ENCODE peak calls at places on chromosomes 5 and 9, in five cellular contexts. Q, D, S, K and B are unnamed samples.
A peak's percentile ranks its signal among the peaks of the same experiment; 100 is the strongest.

GRCh38 chr9:81849631-81850259 is 78.5 kb upstream of the SPATA31D4 start:
- DNase-seq in S (no peak), Q (peak; percentile 40), D (no peak), K (no peak), B (peak; percentile 25)

GRCh38 chr9:76181020-76181641 is 213.1 kb downstream of the RFK start:
- DNase-seq in S (peak; percentile 32), Q (peak; percentile 3), D (no peak), K (no peak), B (peak; percentile 9)

GRCh38 chr9:73200694-73201432 is 49.2 kb downstream of the ANXA1 start:
- DNase-seq in S (no peak), K (no peak), D (no peak), Q (peak; percentile 72), B (peak; percentile 37)

GRCh38 chr5:64213568-64213967 is 47.9 kb downstream of the RNF180 start:
- DNase-seq in D (no peak), S (no peak), Q (no peak), K (no peak), B (no peak)

GRCh38 chr9:106449528-106449927 is 413.4 kb upstream of the ZNF462 start:
- DNase-seq in Q (no peak), D (no peak), S (no peak), K (no peak), B (no peak)

GRCh38 chr9:110986529-110986928 is 51.7 kb downstream of the LPAR1 start:
- DNase-seq in S (no peak), K (no peak), D (no peak), Q (peak; percentile 42), B (no peak)

GRCh38 chr5:159337291-159337974 is 7.1 kb upstream of the IL12B start:
- DNase-seq in K (no peak), S (peak; percentile 34), Q (peak; percentile 82), D (no peak), B (peak; percentile 81)

GRCh38 chr5:10595678-10596309 is 31.9 kb downstream of the ANKRD33B start:
- DNase-seq in K (no peak), S (peak; percentile 85), D (no peak), Q (peak; percentile 95), B (peak; percentile 92)

GRCh38 chr9:14062449-14063187 is 251.3 kb downstream of the NFIB start:
- DNase-seq in S (no peak), D (no peak), Q (peak; percentile 12), K (no peak), B (no peak)

GRCh38 chr5:56440871-56441740 is 208.0 kb upstream of the ANKRD55 start:
- DNase-seq in D (peak; percentile 82), K (no peak), Q (peak; percentile 34), S (peak; percentile 71), B (peak; percentile 72)